ENCODE peak calls at places on chromosomes 5 and 9, in nine cellular contexts. One of them, this sample, is unnamed.
A peak's percentile ranks its signal among the peaks of the same experiment; 100 is the strongest.

GRCh38 chr5:112419050-112419595 is at the start of gene EPB41L4A:
- DNase-seq in HepG2: no peak
- DNase-seq in K562: no peak
- DNase-seq in tibial nerve: no peak
- DNase-seq in H1: no peak
- DNase-seq in transverse colon: peak; percentile 26
- DNase-seq in suprapubic skin: peak; percentile 64
- DNase-seq in stomach: peak; percentile 29
- DNase-seq in GM12878: no peak
- DNase-seq in this sample: peak; percentile 40

GRCh38 chr5:68070641-68071191 is 144.8 kb upstream of the PIK3R1 start:
- DNase-seq in H1: no peak
- DNase-seq in K562: no peak
- DNase-seq in transverse colon: no peak
- DNase-seq in suprapubic skin: no peak
- DNase-seq in HepG2: no peak
- DNase-seq in stomach: no peak
- DNase-seq in tibial nerve: no peak
- DNase-seq in GM12878: peak; percentile 84
- DNase-seq in this sample: no peak

GRCh38 chr5:77744116-77744515 is 32.0 kb downstream of the TBCA start:
- DNase-seq in HepG2: no peak
- DNase-seq in tibial nerve: no peak
- DNase-seq in K562: no peak
- DNase-seq in GM12878: no peak
- DNase-seq in transverse colon: no peak
- DNase-seq in stomach: no peak
- DNase-seq in suprapubic skin: no peak
- DNase-seq in H1: no peak
- DNase-seq in this sample: no peak

GRCh38 chr5:81768960-81769452 is 18.1 kb upstream of the SSBP2 start:
- DNase-seq in HepG2: peak; percentile 3
- DNase-seq in K562: no peak
- DNase-seq in suprapubic skin: no peak
- DNase-seq in stomach: no peak
- DNase-seq in GM12878: no peak
- DNase-seq in transverse colon: no peak
- DNase-seq in H1: no peak
- DNase-seq in tibial nerve: no peak
- DNase-seq in this sample: no peak

GRCh38 chr9:15484802-15485201 is 26.0 kb downstream of the PSIP1 start:
- DNase-seq in K562: no peak
- DNase-seq in stomach: no peak
- DNase-seq in GM12878: no peak
- DNase-seq in HepG2: no peak
- DNase-seq in suprapubic skin: no peak
- DNase-seq in tibial nerve: no peak
- DNase-seq in transverse colon: no peak
- DNase-seq in H1: no peak
- DNase-seq in this sample: no peak

GRCh38 chr9:109164040-109164439 is 3.0 kb downstream of the FRRS1L start:
- DNase-seq in stomach: no peak
- DNase-seq in GM12878: no peak
- DNase-seq in HepG2: no peak
- DNase-seq in K562: no peak
- DNase-seq in transverse colon: no peak
- DNase-seq in tibial nerve: no peak
- DNase-seq in suprapubic skin: no peak
- DNase-seq in H1: no peak
- DNase-seq in this sample: no peak

GRCh38 chr5:87121315-87122170 is 146.1 kb upstream of the RASA1 start:
- DNase-seq in HepG2: peak; percentile 16
- DNase-seq in K562: peak; percentile 53
- DNase-seq in stomach: no peak
- DNase-seq in transverse colon: peak; percentile 14
- DNase-seq in GM12878: peak; percentile 75
- DNase-seq in suprapubic skin: no peak
- DNase-seq in H1: no peak
- DNase-seq in tibial nerve: no peak
- DNase-seq in this sample: no peak

GRCh38 chr9:108003551-108003950 is 514.0 kb upstream of the KLF4 start:
- DNase-seq in stomach: no peak
- DNase-seq in transverse colon: no peak
- DNase-seq in suprapubic skin: no peak
- DNase-seq in H1: no peak
- DNase-seq in tibial nerve: no peak
- DNase-seq in HepG2: no peak
- DNase-seq in K562: no peak
- DNase-seq in GM12878: no peak
- DNase-seq in this sample: no peak

GRCh38 chr5:2178528-2178927 is 295.8 kb upstream of the IRX4 start:
- DNase-seq in suprapubic skin: no peak
- DNase-seq in K562: no peak
- DNase-seq in HepG2: no peak
- DNase-seq in tibial nerve: no peak
- DNase-seq in transverse colon: no peak
- DNase-seq in GM12878: no peak
- DNase-seq in stomach: no peak
- DNase-seq in H1: no peak
- DNase-seq in this sample: no peak

GRCh38 chr9:74073897-74074296 is 423.2 kb upstream of the RORB start:
- DNase-seq in suprapubic skin: no peak
- DNase-seq in tibial nerve: no peak
- DNase-seq in HepG2: no peak
- DNase-seq in stomach: no peak
- DNase-seq in GM12878: no peak
- DNase-seq in H1: no peak
- DNase-seq in transverse colon: no peak
- DNase-seq in K562: no peak
- DNase-seq in this sample: no peak

GRCh38 chr5:14351086-14351661 is 208.0 kb downstream of the TRIO start:
- DNase-seq in H1: no peak
- DNase-seq in transverse colon: no peak
- DNase-seq in GM12878: no peak
- DNase-seq in tibial nerve: no peak
- DNase-seq in K562: no peak
- DNase-seq in suprapubic skin: no peak
- DNase-seq in stomach: no peak
- DNase-seq in HepG2: no peak
- DNase-seq in this sample: no peak

GRCh38 chr5:37771731-37772130 is 68.1 kb downstream of the GDNF start:
- DNase-seq in GM12878: no peak
- DNase-seq in transverse colon: no peak
- DNase-seq in tibial nerve: no peak
- DNase-seq in suprapubic skin: no peak
- DNase-seq in H1: no peak
- DNase-seq in stomach: no peak
- DNase-seq in HepG2: no peak
- DNase-seq in K562: no peak
- DNase-seq in this sample: no peak

GRCh38 chr5:72387985-72388384 is 67.8 kb downstream of the PTCD2 start:
- DNase-seq in tibial nerve: no peak
- DNase-seq in transverse colon: no peak
- DNase-seq in stomach: no peak
- DNase-seq in H1: no peak
- DNase-seq in K562: no peak
- DNase-seq in suprapubic skin: no peak
- DNase-seq in HepG2: no peak
- DNase-seq in GM12878: no peak
- DNase-seq in this sample: no peak

GRCh38 chr9:38026021-38026809 is 42.8 kb downstream of the SHB start:
- DNase-seq in suprapubic skin: no peak
- DNase-seq in K562: peak; percentile 66
- DNase-seq in tibial nerve: no peak
- DNase-seq in H1: no peak
- DNase-seq in stomach: no peak
- DNase-seq in transverse colon: no peak
- DNase-seq in GM12878: no peak
- DNase-seq in HepG2: peak; percentile 29
- DNase-seq in this sample: peak; percentile 65

GRCh38 chr9:100170556-100170955 is 71.5 kb downstream of the INVS start:
- DNase-seq in H1: no peak
- DNase-seq in tibial nerve: no peak
- DNase-seq in transverse colon: no peak
- DNase-seq in stomach: no peak
- DNase-seq in suprapubic skin: no peak
- DNase-seq in GM12878: no peak
- DNase-seq in K562: no peak
- DNase-seq in HepG2: no peak
- DNase-seq in this sample: no peak

DNA sequence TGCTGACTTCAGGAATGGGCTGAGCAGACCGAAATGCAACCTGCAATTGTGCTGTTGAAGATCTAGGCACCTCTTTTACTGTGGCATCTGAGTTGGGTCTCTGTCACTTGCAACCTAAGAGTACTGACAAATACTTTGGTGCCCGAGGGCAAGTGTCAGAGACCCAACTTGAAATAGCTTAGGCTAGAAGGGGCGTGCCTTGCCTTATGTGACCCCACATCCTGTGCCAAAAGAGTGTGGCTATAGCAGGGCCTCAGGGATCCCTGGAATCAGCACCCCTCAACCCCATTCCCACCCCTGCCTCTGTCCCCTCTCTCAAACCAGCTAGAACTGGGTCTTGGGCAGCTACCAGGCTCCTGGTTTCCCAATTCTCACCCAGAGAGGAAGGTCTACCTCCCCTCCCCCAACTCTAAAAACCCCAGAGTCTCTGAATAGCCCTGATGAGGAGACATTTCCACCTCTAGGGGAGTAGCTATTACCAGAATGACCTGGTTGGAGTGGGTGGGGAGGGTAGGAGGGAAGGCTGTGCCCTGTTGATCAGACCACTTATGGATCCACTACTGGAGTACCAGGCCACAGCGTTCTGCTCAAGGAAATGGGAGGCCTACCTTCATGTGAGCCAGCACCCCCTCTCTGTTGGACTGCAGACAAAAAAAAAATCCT is 17.5 kb downstream of the RAI14 start:
- DNase-seq in H1: no peak
- DNase-seq in suprapubic skin: no peak
- DNase-seq in tibial nerve: no peak
- DNase-seq in transverse colon: no peak
- DNase-seq in K562: no peak
- DNase-seq in GM12878: no peak
- DNase-seq in HepG2: no peak
- DNase-seq in stomach: no peak
- DNase-seq in this sample: no peak
- TF ChIP-seq EP300 in H1: no peak
- TF ChIP-seq EP300 in suprapubic skin: no peak
- TF ChIP-seq EP300 in tibial nerve: no peak
- TF ChIP-seq EP300 in transverse colon: no peak
- TF ChIP-seq EP300 in K562: no peak
- TF ChIP-seq EP300 in GM12878: no peak
- TF ChIP-seq EP300 in HepG2: no peak
- TF ChIP-seq EP300 in stomach: no peak
- TF ChIP-seq EP300 in this sample: no peak

DNA sequence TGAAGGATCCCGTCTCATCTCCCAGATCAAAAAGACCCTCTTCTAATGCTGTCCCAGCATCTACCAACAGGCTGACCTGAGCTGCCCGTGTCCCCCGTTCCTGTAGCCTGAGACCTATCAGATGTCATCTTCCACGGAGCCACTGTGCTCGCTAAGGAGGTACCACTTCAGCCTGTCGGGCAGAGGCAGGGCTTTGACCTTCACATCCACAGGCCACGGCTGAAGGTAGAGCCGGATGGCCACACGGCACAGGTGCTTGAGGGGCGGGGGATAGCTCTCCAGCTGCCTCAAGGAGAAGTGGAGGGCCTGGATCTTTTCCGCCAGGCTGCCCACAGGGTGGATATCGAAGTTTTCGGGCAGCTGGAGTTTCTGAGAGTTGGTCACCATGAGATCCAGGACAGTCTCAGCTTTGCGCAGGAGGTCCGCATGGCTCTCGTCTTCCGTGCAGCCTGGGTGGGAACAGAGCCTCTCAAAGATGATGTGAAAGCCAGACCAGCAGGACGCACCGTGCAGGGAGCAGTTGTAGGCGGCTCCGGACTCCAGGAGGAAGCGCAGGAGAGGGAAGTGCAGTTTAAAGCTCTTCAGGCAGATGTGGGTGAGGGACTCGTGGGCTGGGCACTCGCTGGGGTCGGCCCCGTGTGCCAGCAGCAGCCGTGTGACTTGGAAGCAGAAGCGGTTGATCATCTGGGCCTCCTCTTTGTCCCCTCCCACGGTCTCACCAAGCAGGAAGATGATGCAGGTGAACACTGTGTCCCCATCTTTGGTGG is 4.1 kb downstream of the ASB6 start:
- DNase-seq in transverse colon: no peak
- DNase-seq in suprapubic skin: no peak
- DNase-seq in tibial nerve: no peak
- DNase-seq in H1: no peak
- DNase-seq in HepG2: no peak
- DNase-seq in GM12878: no peak
- DNase-seq in stomach: no peak
- DNase-seq in K562: no peak
- DNase-seq in this sample: no peak
- H3K36me3 ChIP-seq in transverse colon: no peaks in the 10 kb centered on the region
- H3K36me3 ChIP-seq in suprapubic skin: peaks cover 66% of the 10 kb centered on the region
- H3K36me3 ChIP-seq in tibial nerve: no peaks in the 10 kb centered on the region
- H3K36me3 ChIP-seq in H1: peaks cover 10% of the 10 kb centered on the region
- H3K36me3 ChIP-seq in HepG2: peaks cover 37% of the 10 kb centered on the region
- H3K36me3 ChIP-seq in GM12878: peaks cover 21% of the 10 kb centered on the region
- H3K36me3 ChIP-seq in stomach: peaks cover 66% of the 10 kb centered on the region
- H3K36me3 ChIP-seq in K562: peaks cover 67% of the 10 kb centered on the region
- H3K36me3 ChIP-seq in this sample: no peaks in the 10 kb centered on the region

GRCh38 chr5:95957804-95958203 is 3.8 kb downstream of the ELL2 start:
- DNase-seq in GM12878: no peak
- DNase-seq in transverse colon: no peak
- DNase-seq in tibial nerve: no peak
- DNase-seq in K562: no peak
- DNase-seq in H1: no peak
- DNase-seq in HepG2: no peak
- DNase-seq in stomach: no peak
- DNase-seq in suprapubic skin: no peak
- DNase-seq in this sample: no peak
- H3K4me1 ChIP-seq in GM12878: peaks cover 3% of the 10 kb centered on the region
- H3K4me1 ChIP-seq in transverse colon: peaks cover 41% of the 10 kb centered on the region
- H3K4me1 ChIP-seq in tibial nerve: peaks cover 13% of the 10 kb centered on the region
- H3K4me1 ChIP-seq in K562: peaks cover 51% of the 10 kb centered on the region
- H3K4me1 ChIP-seq in H1: peaks cover 14% of the 10 kb centered on the region
- H3K4me1 ChIP-seq in HepG2: peaks cover 57% of the 10 kb centered on the region
- H3K4me1 ChIP-seq in stomach: peaks cover 73% of the 10 kb centered on the region
- H3K4me1 ChIP-seq in suprapubic skin: peaks cover 63% of the 10 kb centered on the region
- H3K4me1 ChIP-seq in this sample: peaks cover 13% of the 10 kb centered on the region

GRCh38 chr5:136655429-136655828 is 290.1 kb upstream of the TRPC7 start:
- DNase-seq in GM12878: no peak
- DNase-seq in HepG2: no peak
- DNase-seq in stomach: no peak
- DNase-seq in tibial nerve: no peak
- DNase-seq in transverse colon: no peak
- DNase-seq in suprapubic skin: no peak
- DNase-seq in K562: no peak
- DNase-seq in H1: no peak
- DNase-seq in this sample: no peak

DNA sequence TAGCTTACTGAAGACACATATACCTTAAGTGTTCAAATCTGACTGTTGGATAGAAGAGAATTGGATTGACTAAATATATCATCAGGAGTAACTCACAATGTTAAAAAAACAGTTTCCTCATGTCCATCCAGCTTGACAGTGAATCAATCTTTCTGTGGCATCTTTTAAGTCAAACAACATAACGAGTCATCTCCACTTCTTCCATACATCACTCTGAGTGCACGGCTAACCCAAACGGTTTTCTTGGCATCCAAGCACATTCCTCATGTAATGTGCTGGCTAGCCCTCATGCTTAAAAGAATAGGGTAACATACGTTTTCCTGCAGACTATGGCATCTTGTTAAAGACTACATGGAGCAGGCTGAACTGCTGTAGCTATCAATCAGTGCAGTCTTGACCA is 291.5 kb upstream of the TRPC7 start:
- DNase-seq in tibial nerve: no peak
- DNase-seq in H1: no peak
- DNase-seq in transverse colon: no peak
- DNase-seq in K562: no peak
- DNase-seq in suprapubic skin: no peak
- DNase-seq in stomach: no peak
- DNase-seq in GM12878: no peak
- DNase-seq in HepG2: no peak
- DNase-seq in this sample: no peak
- TF ChIP-seq EP300 in tibial nerve: no peak
- TF ChIP-seq EP300 in H1: no peak
- TF ChIP-seq EP300 in transverse colon: no peak
- TF ChIP-seq EP300 in K562: no peak
- TF ChIP-seq EP300 in suprapubic skin: no peak
- TF ChIP-seq EP300 in stomach: no peak
- TF ChIP-seq EP300 in GM12878: no peak
- TF ChIP-seq EP300 in HepG2: no peak
- TF ChIP-seq EP300 in this sample: no peak

This sample was measured in ovary.